ENCODE peak calls at places on chromosomes 6 and 20, in six cellular contexts. One of them, this sample, is unnamed.

GRCh38 chr20:48278961-48279481 is 493.7 kb upstream of the SULF2 start:
- ATAC-seq in gastroesophageal sphincter: no peak
- ATAC-seq in central memory CD8-positive, alpha-beta T cell: no peak
- ATAC-seq in stimulated activated naive CD8-positive, alpha-beta T cell treated with anti-CD3 and anti-CD28 coated beads, Interleukin-15, amount 100 ng/mL, for 72 hours: no peak
- ATAC-seq in activated naive CD8-positive, alpha-beta T cell treated with anti-CD3 and anti-CD28 coated beads, Interleukin-2, amount 50 U/mL, for 24 hours: no peak
- ATAC-seq in pancreas: no peak
- ATAC-seq in this sample: no peak

GRCh38 chr20:35293303-35294292 is 1.4 kb upstream of the FAM83C start:
- ATAC-seq in gastroesophageal sphincter: no peak
- ATAC-seq in central memory CD8-positive, alpha-beta T cell: no peak
- ATAC-seq in stimulated activated naive CD8-positive, alpha-beta T cell treated with anti-CD3 and anti-CD28 coated beads, Interleukin-15, amount 100 ng/mL, for 72 hours: no peak
- ATAC-seq in activated naive CD8-positive, alpha-beta T cell treated with anti-CD3 and anti-CD28 coated beads, Interleukin-2, amount 50 U/mL, for 24 hours: no peak
- ATAC-seq in pancreas: no peak
- ATAC-seq in this sample: no peak

GRCh38 chr6:114253431-114253830 is 89.4 kb downstream of the HS3ST5 start:
- ATAC-seq in gastroesophageal sphincter: no peak
- ATAC-seq in central memory CD8-positive, alpha-beta T cell: no peak
- ATAC-seq in stimulated activated naive CD8-positive, alpha-beta T cell treated with anti-CD3 and anti-CD28 coated beads, Interleukin-15, amount 100 ng/mL, for 72 hours: no peak
- ATAC-seq in activated naive CD8-positive, alpha-beta T cell treated with anti-CD3 and anti-CD28 coated beads, Interleukin-2, amount 50 U/mL, for 24 hours: no peak
- ATAC-seq in pancreas: no peak
- ATAC-seq in this sample: no peak

GRCh38 chr6:31464252-31465184 is 33.4 kb upstream of the MICB start:
- ATAC-seq in gastroesophageal sphincter: no peak
- ATAC-seq in central memory CD8-positive, alpha-beta T cell: no peak
- ATAC-seq in stimulated activated naive CD8-positive, alpha-beta T cell treated with anti-CD3 and anti-CD28 coated beads, Interleukin-15, amount 100 ng/mL, for 72 hours: no peak
- ATAC-seq in activated naive CD8-positive, alpha-beta T cell treated with anti-CD3 and anti-CD28 coated beads, Interleukin-2, amount 50 U/mL, for 24 hours: no peak
- ATAC-seq in pancreas: no peak
- ATAC-seq in this sample: no peak

GRCh38 chr6:47661960-47662359 is 36.4 kb upstream of the ADGRF4 start:
- ATAC-seq in gastroesophageal sphincter: no peak
- ATAC-seq in central memory CD8-positive, alpha-beta T cell: no peak
- ATAC-seq in stimulated activated naive CD8-positive, alpha-beta T cell treated with anti-CD3 and anti-CD28 coated beads, Interleukin-15, amount 100 ng/mL, for 72 hours: no peak
- ATAC-seq in activated naive CD8-positive, alpha-beta T cell treated with anti-CD3 and anti-CD28 coated beads, Interleukin-2, amount 50 U/mL, for 24 hours: no peak
- ATAC-seq in pancreas: no peak
- ATAC-seq in this sample: no peak

GRCh38 chr20:4256886-4257285 is 241.5 kb upstream of the RNF24 start:
- ATAC-seq in gastroesophageal sphincter: no peak
- ATAC-seq in central memory CD8-positive, alpha-beta T cell: no peak
- ATAC-seq in stimulated activated naive CD8-positive, alpha-beta T cell treated with anti-CD3 and anti-CD28 coated beads, Interleukin-15, amount 100 ng/mL, for 72 hours: no peak
- ATAC-seq in activated naive CD8-positive, alpha-beta T cell treated with anti-CD3 and anti-CD28 coated beads, Interleukin-2, amount 50 U/mL, for 24 hours: no peak
- ATAC-seq in pancreas: no peak
- ATAC-seq in this sample: no peak

GRCh38 chr6:43185391-43185790 is 3.4 kb downstream of the CUL9 start:
- ATAC-seq in gastroesophageal sphincter: no peak
- ATAC-seq in central memory CD8-positive, alpha-beta T cell: no peak
- ATAC-seq in stimulated activated naive CD8-positive, alpha-beta T cell treated with anti-CD3 and anti-CD28 coated beads, Interleukin-15, amount 100 ng/mL, for 72 hours: peak; percentile 38
- ATAC-seq in activated naive CD8-positive, alpha-beta T cell treated with anti-CD3 and anti-CD28 coated beads, Interleukin-2, amount 50 U/mL, for 24 hours: peak; percentile 25
- ATAC-seq in pancreas: no peak
- ATAC-seq in this sample: no peak

GRCh38 chr6:90005048-90005827 is 111.0 kb downstream of the GJA10 start:
- ATAC-seq in gastroesophageal sphincter: peak; percentile 38
- ATAC-seq in central memory CD8-positive, alpha-beta T cell: no peak
- ATAC-seq in stimulated activated naive CD8-positive, alpha-beta T cell treated with anti-CD3 and anti-CD28 coated beads, Interleukin-15, amount 100 ng/mL, for 72 hours: no peak
- ATAC-seq in activated naive CD8-positive, alpha-beta T cell treated with anti-CD3 and anti-CD28 coated beads, Interleukin-2, amount 50 U/mL, for 24 hours: no peak
- ATAC-seq in pancreas: no peak
- ATAC-seq in this sample: no peak

GRCh38 chr20:34997171-34997570 is 41.5 kb downstream of the MYH7B start:
- ATAC-seq in gastroesophageal sphincter: peak; percentile 87
- ATAC-seq in central memory CD8-positive, alpha-beta T cell: no peak
- ATAC-seq in stimulated activated naive CD8-positive, alpha-beta T cell treated with anti-CD3 and anti-CD28 coated beads, Interleukin-15, amount 100 ng/mL, for 72 hours: peak; percentile 2
- ATAC-seq in activated naive CD8-positive, alpha-beta T cell treated with anti-CD3 and anti-CD28 coated beads, Interleukin-2, amount 50 U/mL, for 24 hours: no peak
- ATAC-seq in pancreas: no peak
- ATAC-seq in this sample: no peak

GRCh38 chr6:28525496-28526039 is at the start of gene GPX5:
- ATAC-seq in gastroesophageal sphincter: no peak
- ATAC-seq in central memory CD8-positive, alpha-beta T cell: peak; percentile 40
- ATAC-seq in stimulated activated naive CD8-positive, alpha-beta T cell treated with anti-CD3 and anti-CD28 coated beads, Interleukin-15, amount 100 ng/mL, for 72 hours: peak; percentile 72
- ATAC-seq in activated naive CD8-positive, alpha-beta T cell treated with anti-CD3 and anti-CD28 coated beads, Interleukin-2, amount 50 U/mL, for 24 hours: peak; percentile 71
- ATAC-seq in pancreas: no peak
- ATAC-seq in this sample: no peak

GRCh38 chr20:25372584-25373336 is 17.9 kb downstream of the ABHD12 start:
- ATAC-seq in gastroesophageal sphincter: no peak
- ATAC-seq in central memory CD8-positive, alpha-beta T cell: no peak
- ATAC-seq in stimulated activated naive CD8-positive, alpha-beta T cell treated with anti-CD3 and anti-CD28 coated beads, Interleukin-15, amount 100 ng/mL, for 72 hours: peak; percentile 90
- ATAC-seq in activated naive CD8-positive, alpha-beta T cell treated with anti-CD3 and anti-CD28 coated beads, Interleukin-2, amount 50 U/mL, for 24 hours: peak; percentile 95
- ATAC-seq in pancreas: no peak
- ATAC-seq in this sample: peak; percentile 67

GRCh38 chr20:51570755-51571469 is 28.4 kb upstream of the NFATC2 start:
- ATAC-seq in gastroesophageal sphincter: peak; percentile 26
- ATAC-seq in central memory CD8-positive, alpha-beta T cell: no peak
- ATAC-seq in stimulated activated naive CD8-positive, alpha-beta T cell treated with anti-CD3 and anti-CD28 coated beads, Interleukin-15, amount 100 ng/mL, for 72 hours: no peak
- ATAC-seq in activated naive CD8-positive, alpha-beta T cell treated with anti-CD3 and anti-CD28 coated beads, Interleukin-2, amount 50 U/mL, for 24 hours: no peak
- ATAC-seq in pancreas: no peak
- ATAC-seq in this sample: no peak

GRCh38 chr6:5501837-5502236 is 240.5 kb downstream of the FARS2 start:
- ATAC-seq in gastroesophageal sphincter: no peak
- ATAC-seq in central memory CD8-positive, alpha-beta T cell: no peak
- ATAC-seq in stimulated activated naive CD8-positive, alpha-beta T cell treated with anti-CD3 and anti-CD28 coated beads, Interleukin-15, amount 100 ng/mL, for 72 hours: no peak
- ATAC-seq in activated naive CD8-positive, alpha-beta T cell treated with anti-CD3 and anti-CD28 coated beads, Interleukin-2, amount 50 U/mL, for 24 hours: no peak
- ATAC-seq in pancreas: peak; percentile 66
- ATAC-seq in this sample: no peak

GRCh38 chr6:150236544-150236943 is 93.7 kb downstream of the PPP1R14C start:
- ATAC-seq in gastroesophageal sphincter: no peak
- ATAC-seq in central memory CD8-positive, alpha-beta T cell: no peak
- ATAC-seq in stimulated activated naive CD8-positive, alpha-beta T cell treated with anti-CD3 and anti-CD28 coated beads, Interleukin-15, amount 100 ng/mL, for 72 hours: no peak
- ATAC-seq in activated naive CD8-positive, alpha-beta T cell treated with anti-CD3 and anti-CD28 coated beads, Interleukin-2, amount 50 U/mL, for 24 hours: no peak
- ATAC-seq in pancreas: peak; percentile 76
- ATAC-seq in this sample: no peak

GRCh38 chr20:35601021-35601973 is 14.3 kb upstream of the SPAG4 start:
- ATAC-seq in gastroesophageal sphincter: peak; percentile 89
- ATAC-seq in central memory CD8-positive, alpha-beta T cell: peak; percentile 94
- ATAC-seq in stimulated activated naive CD8-positive, alpha-beta T cell treated with anti-CD3 and anti-CD28 coated beads, Interleukin-15, amount 100 ng/mL, for 72 hours: peak; percentile 92
- ATAC-seq in activated naive CD8-positive, alpha-beta T cell treated with anti-CD3 and anti-CD28 coated beads, Interleukin-2, amount 50 U/mL, for 24 hours: peak; percentile 75
- ATAC-seq in pancreas: peak; percentile 78
- ATAC-seq in this sample: peak; percentile 83

GRCh38 chr6:137579612-137580011 is 85.4 kb upstream of the OLIG3 start:
- ATAC-seq in gastroesophageal sphincter: no peak
- ATAC-seq in central memory CD8-positive, alpha-beta T cell: no peak
- ATAC-seq in stimulated activated naive CD8-positive, alpha-beta T cell treated with anti-CD3 and anti-CD28 coated beads, Interleukin-15, amount 100 ng/mL, for 72 hours: no peak
- ATAC-seq in activated naive CD8-positive, alpha-beta T cell treated with anti-CD3 and anti-CD28 coated beads, Interleukin-2, amount 50 U/mL, for 24 hours: no peak
- ATAC-seq in pancreas: no peak
- ATAC-seq in this sample: no peak

GRCh38 chr6:26550250-26550993 is 12.3 kb downstream of the HMGN4 start:
- ATAC-seq in gastroesophageal sphincter: peak; percentile 57
- ATAC-seq in central memory CD8-positive, alpha-beta T cell: no peak
- ATAC-seq in stimulated activated naive CD8-positive, alpha-beta T cell treated with anti-CD3 and anti-CD28 coated beads, Interleukin-15, amount 100 ng/mL, for 72 hours: peak; percentile 52
- ATAC-seq in activated naive CD8-positive, alpha-beta T cell treated with anti-CD3 and anti-CD28 coated beads, Interleukin-2, amount 50 U/mL, for 24 hours: peak; percentile 31
- ATAC-seq in pancreas: no peak
- ATAC-seq in this sample: peak; percentile 58

GRCh38 chr6:16583151-16583762 is 178.0 kb downstream of the ATXN1 start:
- ATAC-seq in gastroesophageal sphincter: no peak
- ATAC-seq in central memory CD8-positive, alpha-beta T cell: no peak
- ATAC-seq in stimulated activated naive CD8-positive, alpha-beta T cell treated with anti-CD3 and anti-CD28 coated beads, Interleukin-15, amount 100 ng/mL, for 72 hours: no peak
- ATAC-seq in activated naive CD8-positive, alpha-beta T cell treated with anti-CD3 and anti-CD28 coated beads, Interleukin-2, amount 50 U/mL, for 24 hours: no peak
- ATAC-seq in pancreas: no peak
- ATAC-seq in this sample: no peak

GRCh38 chr20:31274441-31274840 is 17.0 kb downstream of the DEFB115 start:
- ATAC-seq in gastroesophageal sphincter: no peak
- ATAC-seq in central memory CD8-positive, alpha-beta T cell: no peak
- ATAC-seq in stimulated activated naive CD8-positive, alpha-beta T cell treated with anti-CD3 and anti-CD28 coated beads, Interleukin-15, amount 100 ng/mL, for 72 hours: no peak
- ATAC-seq in activated naive CD8-positive, alpha-beta T cell treated with anti-CD3 and anti-CD28 coated beads, Interleukin-2, amount 50 U/mL, for 24 hours: no peak
- ATAC-seq in pancreas: no peak
- ATAC-seq in this sample: no peak

GRCh38 chr6:89951574-89952360 is 57.5 kb downstream of the GJA10 start:
- ATAC-seq in gastroesophageal sphincter: no peak
- ATAC-seq in central memory CD8-positive, alpha-beta T cell: peak; percentile 15
- ATAC-seq in stimulated activated naive CD8-positive, alpha-beta T cell treated with anti-CD3 and anti-CD28 coated beads, Interleukin-15, amount 100 ng/mL, for 72 hours: no peak
- ATAC-seq in activated naive CD8-positive, alpha-beta T cell treated with anti-CD3 and anti-CD28 coated beads, Interleukin-2, amount 50 U/mL, for 24 hours: no peak
- ATAC-seq in pancreas: no peak
- ATAC-seq in this sample: peak; percentile 26

GRCh38 chr6:119158057-119158848 is 79.8 kb upstream of the FAM184A start:
- ATAC-seq in gastroesophageal sphincter: peak; percentile 95
- ATAC-seq in central memory CD8-positive, alpha-beta T cell: no peak
- ATAC-seq in stimulated activated naive CD8-positive, alpha-beta T cell treated with anti-CD3 and anti-CD28 coated beads, Interleukin-15, amount 100 ng/mL, for 72 hours: peak; percentile 12
- ATAC-seq in activated naive CD8-positive, alpha-beta T cell treated with anti-CD3 and anti-CD28 coated beads, Interleukin-2, amount 50 U/mL, for 24 hours: no peak
- ATAC-seq in pancreas: no peak
- ATAC-seq in this sample: peak; percentile 47